ENCODE peak calls at places on chromosomes 4 and X, in ten cellular contexts. One of them, this sample, is unnamed.

GRCh38 chr4:54971474-54971950 is 153.9 kb downstream of the KDR start:
- DNase-seq in lower lobe of right lung: no peak
- DNase-seq in cardiac muscle cell: peak
- DNase-seq in cardiac fibroblast: peak
- DNase-seq in GM13977: peak
- DNase-seq in GM06990: no peak
- DNase-seq in lung: no peak
- DNase-seq in MM.1S: peak
- DNase-seq in psoas muscle: no peak
- DNase-seq in fibroblast of mammary gland: peak
- DNase-seq in this sample: peak

GRCh38 chr4:22385615-22386014 is 130.3 kb downstream of the ADGRA3 start:
- DNase-seq in lower lobe of right lung: no peak
- DNase-seq in cardiac muscle cell: peak
- DNase-seq in cardiac fibroblast: peak
- DNase-seq in GM13977: no peak
- DNase-seq in GM06990: no peak
- DNase-seq in lung: no peak
- DNase-seq in MM.1S: no peak
- DNase-seq in psoas muscle: no peak
- DNase-seq in fibroblast of mammary gland: peak
- DNase-seq in this sample: peak

GRCh38 chrX:468979-469378 is 82.3 kb upstream of the PPP2R3B start:
- DNase-seq in lower lobe of right lung: no peak
- DNase-seq in cardiac muscle cell: no peak
- DNase-seq in cardiac fibroblast: no peak
- DNase-seq in GM13977: no peak
- DNase-seq in GM06990: no peak
- DNase-seq in lung: no peak
- DNase-seq in MM.1S: no peak
- DNase-seq in psoas muscle: no peak
- DNase-seq in fibroblast of mammary gland: no peak
- DNase-seq in this sample: no peak

GRCh38 chr4:108893474-108893873 is 130.6 kb upstream of the ETNPPL start:
- DNase-seq in lower lobe of right lung: no peak
- DNase-seq in cardiac muscle cell: no peak
- DNase-seq in cardiac fibroblast: no peak
- DNase-seq in GM13977: no peak
- DNase-seq in GM06990: no peak
- DNase-seq in lung: no peak
- DNase-seq in MM.1S: no peak
- DNase-seq in psoas muscle: no peak
- DNase-seq in fibroblast of mammary gland: no peak
- DNase-seq in this sample: no peak

GRCh38 chrX:73830489-73831414 is 267.8 kb downstream of the CHIC1 start:
- DNase-seq in lower lobe of right lung: no peak
- DNase-seq in cardiac muscle cell: no peak
- DNase-seq in cardiac fibroblast: no peak
- DNase-seq in GM13977: no peak
- DNase-seq in GM06990: no peak
- DNase-seq in lung: no peak
- DNase-seq in MM.1S: no peak
- DNase-seq in psoas muscle: no peak
- DNase-seq in fibroblast of mammary gland: no peak
- DNase-seq in this sample: no peak

GRCh38 chr4:34094114-34094513 is 2150.2 kb downstream of the ARAP2 start:
- DNase-seq in lower lobe of right lung: no peak
- DNase-seq in cardiac muscle cell: no peak
- DNase-seq in cardiac fibroblast: no peak
- DNase-seq in GM13977: no peak
- DNase-seq in GM06990: no peak
- DNase-seq in lung: no peak
- DNase-seq in MM.1S: no peak
- DNase-seq in psoas muscle: no peak
- DNase-seq in fibroblast of mammary gland: no peak
- DNase-seq in this sample: no peak

GRCh38 chr4:137463377-137464003 is 68.8 kb downstream of the PCDH18 start:
- DNase-seq in lower lobe of right lung: no peak
- DNase-seq in cardiac muscle cell: no peak
- DNase-seq in cardiac fibroblast: no peak
- DNase-seq in GM13977: no peak
- DNase-seq in GM06990: no peak
- DNase-seq in lung: no peak
- DNase-seq in MM.1S: no peak
- DNase-seq in psoas muscle: no peak
- DNase-seq in fibroblast of mammary gland: no peak
- DNase-seq in this sample: no peak

GRCh38 chr4:55378617-55379467 is 16.9 kb upstream of the TMEM165 start:
- DNase-seq in lower lobe of right lung: peak
- DNase-seq in cardiac muscle cell: no peak
- DNase-seq in cardiac fibroblast: no peak
- DNase-seq in GM13977: no peak
- DNase-seq in GM06990: no peak
- DNase-seq in lung: peak
- DNase-seq in MM.1S: no peak
- DNase-seq in psoas muscle: no peak
- DNase-seq in fibroblast of mammary gland: peak
- DNase-seq in this sample: peak

GRCh38 chrX:153572601-153573000 is 26.3 kb downstream of the CCNQ start:
- DNase-seq in lower lobe of right lung: no peak
- DNase-seq in cardiac muscle cell: no peak
- DNase-seq in cardiac fibroblast: no peak
- DNase-seq in GM13977: no peak
- DNase-seq in GM06990: no peak
- DNase-seq in lung: no peak
- DNase-seq in MM.1S: no peak
- DNase-seq in psoas muscle: no peak
- DNase-seq in fibroblast of mammary gland: no peak
- DNase-seq in this sample: no peak

GRCh38 chrX:153571159-153571908 is 27.6 kb downstream of the CCNQ start:
- DNase-seq in lower lobe of right lung: no peak
- DNase-seq in cardiac muscle cell: no peak
- DNase-seq in cardiac fibroblast: no peak
- DNase-seq in GM13977: no peak
- DNase-seq in GM06990: no peak
- DNase-seq in lung: no peak
- DNase-seq in MM.1S: no peak
- DNase-seq in psoas muscle: no peak
- DNase-seq in fibroblast of mammary gland: no peak
- DNase-seq in this sample: no peak

GRCh38 chrX:153565996-153566580 is 32.9 kb downstream of the CCNQ start:
- DNase-seq in lower lobe of right lung: no peak
- DNase-seq in cardiac muscle cell: no peak
- DNase-seq in cardiac fibroblast: no peak
- DNase-seq in GM13977: no peak
- DNase-seq in GM06990: no peak
- DNase-seq in lung: no peak
- DNase-seq in MM.1S: no peak
- DNase-seq in psoas muscle: no peak
- DNase-seq in fibroblast of mammary gland: no peak
- DNase-seq in this sample: no peak

GRCh38 chrX:153569475-153569874 is 29.5 kb downstream of the CCNQ start:
- DNase-seq in lower lobe of right lung: no peak
- DNase-seq in cardiac muscle cell: no peak
- DNase-seq in cardiac fibroblast: no peak
- DNase-seq in GM13977: no peak
- DNase-seq in GM06990: no peak
- DNase-seq in lung: no peak
- DNase-seq in MM.1S: no peak
- DNase-seq in psoas muscle: no peak
- DNase-seq in fibroblast of mammary gland: no peak
- DNase-seq in this sample: no peak

GRCh38 chrX:153568612-153569011 is 30.3 kb downstream of the CCNQ start:
- DNase-seq in lower lobe of right lung: no peak
- DNase-seq in cardiac muscle cell: no peak
- DNase-seq in cardiac fibroblast: no peak
- DNase-seq in GM13977: no peak
- DNase-seq in GM06990: no peak
- DNase-seq in lung: no peak
- DNase-seq in MM.1S: no peak
- DNase-seq in psoas muscle: no peak
- DNase-seq in fibroblast of mammary gland: no peak
- DNase-seq in this sample: no peak
- TF ChIP-seq CTCF in lower lobe of right lung: no peak
- TF ChIP-seq CTCF in cardiac muscle cell: no peak
- TF ChIP-seq CTCF in cardiac fibroblast: no peak
- TF ChIP-seq CTCF in GM13977: no peak
- TF ChIP-seq CTCF in GM06990: peak
- TF ChIP-seq CTCF in lung: no peak
- TF ChIP-seq CTCF in MM.1S: no peak
- TF ChIP-seq CTCF in psoas muscle: no peak
- TF ChIP-seq CTCF in fibroblast of mammary gland: no peak
- TF ChIP-seq CTCF in this sample: no peak

DNA sequence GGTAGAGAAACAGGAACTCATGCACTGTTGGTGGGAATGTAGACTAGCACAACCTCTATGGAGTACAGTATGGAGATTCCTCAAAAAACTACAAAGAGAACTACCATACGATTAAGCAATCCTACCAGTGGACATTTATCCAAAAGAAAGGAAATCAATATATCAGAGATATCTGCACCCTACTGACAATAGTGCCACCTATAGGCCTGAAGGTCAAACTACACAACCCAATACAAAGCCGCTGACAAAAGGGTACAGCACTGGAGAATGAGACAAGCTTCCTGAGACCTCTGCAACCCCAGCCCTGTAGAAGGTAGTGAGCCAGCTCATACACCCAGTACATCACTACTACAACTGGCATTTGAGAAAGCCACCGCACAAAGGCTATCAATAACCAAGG is 67.1 kb downstream of the CBR4 start:
- DNase-seq in lower lobe of right lung: no peak
- DNase-seq in cardiac muscle cell: no peak
- DNase-seq in cardiac fibroblast: no peak
- DNase-seq in GM13977: no peak
- DNase-seq in GM06990: no peak
- DNase-seq in lung: no peak
- DNase-seq in MM.1S: no peak
- DNase-seq in psoas muscle: no peak
- DNase-seq in fibroblast of mammary gland: peak
- DNase-seq in this sample: no peak
- TF ChIP-seq CTCF in lower lobe of right lung: peak
- TF ChIP-seq CTCF in cardiac muscle cell: peak
- TF ChIP-seq CTCF in cardiac fibroblast: peak
- TF ChIP-seq CTCF in GM13977: peak
- TF ChIP-seq CTCF in GM06990: peak
- TF ChIP-seq CTCF in lung: no peak
- TF ChIP-seq CTCF in MM.1S: peak
- TF ChIP-seq CTCF in psoas muscle: no peak
- TF ChIP-seq CTCF in fibroblast of mammary gland: peak
- TF ChIP-seq CTCF in this sample: peak

DNA sequence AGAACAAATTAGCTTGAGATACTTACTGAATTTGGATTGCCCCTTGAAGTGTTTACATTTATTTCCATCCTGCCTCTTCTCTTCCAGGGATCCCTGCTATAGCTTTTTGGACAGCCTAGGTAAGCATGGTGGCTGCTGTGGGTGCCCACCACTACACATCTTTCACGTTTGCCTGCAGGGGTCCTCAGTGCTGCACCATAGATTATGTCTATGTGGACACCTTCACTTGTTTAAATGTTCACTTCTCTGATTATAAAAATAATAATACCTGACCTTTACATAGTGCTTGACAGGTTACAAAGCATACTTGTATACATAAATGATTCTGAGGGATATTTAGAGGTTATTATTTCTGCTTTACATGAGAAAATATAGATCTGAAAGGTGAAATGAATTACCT is 67.9 kb upstream of the SLC4A4 start:
- DNase-seq in lower lobe of right lung: no peak
- DNase-seq in cardiac muscle cell: peak
- DNase-seq in cardiac fibroblast: peak
- DNase-seq in GM13977: no peak
- DNase-seq in GM06990: no peak
- DNase-seq in lung: no peak
- DNase-seq in MM.1S: no peak
- DNase-seq in psoas muscle: no peak
- DNase-seq in fibroblast of mammary gland: peak
- DNase-seq in this sample: no peak
- TF ChIP-seq CTCF in lower lobe of right lung: peak
- TF ChIP-seq CTCF in cardiac muscle cell: peak
- TF ChIP-seq CTCF in cardiac fibroblast: peak
- TF ChIP-seq CTCF in GM13977: peak
- TF ChIP-seq CTCF in GM06990: peak
- TF ChIP-seq CTCF in lung: no peak
- TF ChIP-seq CTCF in MM.1S: peak
- TF ChIP-seq CTCF in psoas muscle: peak
- TF ChIP-seq CTCF in fibroblast of mammary gland: peak
- TF ChIP-seq CTCF in this sample: peak

DNA sequence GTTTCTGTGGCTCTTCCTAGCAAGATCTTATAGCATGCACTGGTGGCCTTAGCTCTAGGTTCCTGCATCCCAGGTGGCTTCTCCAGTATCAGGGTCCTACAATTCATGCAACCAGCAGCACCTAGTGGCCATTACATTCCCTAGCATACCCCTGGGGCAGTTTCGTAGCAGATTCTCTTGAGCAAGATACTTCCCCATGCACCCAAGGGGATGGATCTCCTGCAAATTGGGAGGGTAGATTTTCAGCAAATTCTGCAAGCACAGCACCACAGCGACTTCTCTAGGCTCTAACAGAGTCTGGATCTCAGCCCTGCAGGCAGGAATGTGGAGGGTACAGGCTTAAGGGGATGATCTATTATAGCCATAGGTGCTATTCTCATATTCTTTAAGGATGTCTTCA is 13.1 kb upstream of the SLC9B1 start:
- DNase-seq in lower lobe of right lung: no peak
- DNase-seq in cardiac muscle cell: peak
- DNase-seq in cardiac fibroblast: peak
- DNase-seq in GM13977: no peak
- DNase-seq in GM06990: no peak
- DNase-seq in lung: no peak
- DNase-seq in MM.1S: peak
- DNase-seq in psoas muscle: no peak
- DNase-seq in fibroblast of mammary gland: peak
- DNase-seq in this sample: peak
- TF ChIP-seq CTCF in lower lobe of right lung: peak
- TF ChIP-seq CTCF in cardiac muscle cell: peak
- TF ChIP-seq CTCF in cardiac fibroblast: peak
- TF ChIP-seq CTCF in GM13977: peak
- TF ChIP-seq CTCF in GM06990: peak
- TF ChIP-seq CTCF in lung: no peak
- TF ChIP-seq CTCF in MM.1S: peak
- TF ChIP-seq CTCF in psoas muscle: peak
- TF ChIP-seq CTCF in fibroblast of mammary gland: peak
- TF ChIP-seq CTCF in this sample: peak

DNA sequence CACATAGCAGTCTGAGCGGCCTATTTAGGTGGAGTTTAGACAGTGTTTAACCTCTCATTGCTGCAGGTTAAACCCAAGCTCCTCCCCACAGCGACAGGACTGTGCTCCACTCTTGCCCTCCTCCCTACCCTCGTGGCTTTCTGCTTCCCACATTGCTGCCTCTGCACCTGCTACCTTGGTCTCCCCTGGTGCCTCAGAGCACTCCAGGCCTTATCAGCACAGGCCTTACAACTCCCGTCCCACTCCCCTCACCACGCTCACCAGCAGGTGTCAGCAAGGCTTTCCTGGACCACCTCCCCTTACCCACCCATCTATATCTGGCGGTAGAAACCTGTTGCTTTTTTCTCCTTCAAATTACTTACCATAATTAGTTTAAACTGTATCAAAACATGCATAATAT is 18.6 kb downstream of the HELT start:
- DNase-seq in lower lobe of right lung: no peak
- DNase-seq in cardiac muscle cell: no peak
- DNase-seq in cardiac fibroblast: no peak
- DNase-seq in GM13977: no peak
- DNase-seq in GM06990: no peak
- DNase-seq in lung: no peak
- DNase-seq in MM.1S: no peak
- DNase-seq in psoas muscle: no peak
- DNase-seq in fibroblast of mammary gland: no peak
- DNase-seq in this sample: no peak
- TF ChIP-seq CTCF in lower lobe of right lung: no peak
- TF ChIP-seq CTCF in cardiac muscle cell: no peak
- TF ChIP-seq CTCF in cardiac fibroblast: no peak
- TF ChIP-seq CTCF in GM13977: no peak
- TF ChIP-seq CTCF in GM06990: no peak
- TF ChIP-seq CTCF in lung: no peak
- TF ChIP-seq CTCF in MM.1S: no peak
- TF ChIP-seq CTCF in psoas muscle: no peak
- TF ChIP-seq CTCF in fibroblast of mammary gland: no peak
- TF ChIP-seq CTCF in this sample: no peak

This sample was measured in AG10803.